ENCODE peak calls at places on chromosomes 11 and 22, in seven cellular contexts. O is OCI-LY7, M is lung, B is HFF-Myc, V is cardiac fibroblast, I is heart left ventricle, K is AG09319. X is an unnamed sample.

GRCh38 chr11:110091995-110092576 is 1.1 kb upstream of the ZC3H12C start:
- DNase-seq in O (no peak), M (no peak), B (no peak), V (no peak), I (no peak), K (no peak), X (no peak)

GRCh38 chr11:123298488-123299447 is 103.7 kb upstream of the CLMP start:
- DNase-seq in O (peak; percentile 18), M (no peak), B (no peak), V (no peak), I (no peak), K (no peak), X (no peak)

GRCh38 chr22:22932512-22932941 is 44.9 kb downstream of the IGLL5 start:
- DNase-seq in O (peak; percentile 47), M (no peak), B (no peak), V (no peak), I (no peak), K (no peak), X (no peak)

GRCh38 chr11:67354314-67355022 is 1.1 kb upstream of the POLD4 start:
- DNase-seq in O (no peak), M (peak; percentile 68), B (peak; percentile 96), V (peak; percentile 98), I (peak; percentile 75), K (peak; percentile 79), X (no peak)

GRCh38 chr22:44663256-44663999 is 38.6 kb upstream of the PRR5 start:
- DNase-seq in O (no peak), M (no peak), B (no peak), V (no peak), I (no peak), K (no peak), X (no peak)

GRCh38 chr11:6433998-6434650 is 6.7 kb downstream of the HPX start:
- DNase-seq in O (peak; percentile 86), M (no peak), B (no peak), V (no peak), I (no peak), K (no peak), X (no peak)

GRCh38 chr11:111416231-111416960 is 37.3 kb upstream of the POU2AF1 start:
- DNase-seq in O (peak; percentile 50), M (no peak), B (no peak), V (no peak), I (no peak), K (no peak), X (no peak)

GRCh38 chr11:115317428-115318185 is 186.6 kb downstream of the CADM1 start:
- DNase-seq in O (no peak), M (no peak), B (no peak), V (no peak), I (no peak), K (no peak), X (no peak)

GRCh38 chr22:27100789-27101188 is 443.4 kb downstream of the MIAT start:
- DNase-seq in O (no peak), M (no peak), B (no peak), V (no peak), I (no peak), K (no peak), X (peak; percentile 89)

GRCh38 chr11:124676386-124676785 is 2.7 kb downstream of the SPA17 start:
- DNase-seq in O (no peak), M (peak; percentile 58), B (peak; percentile 24), V (peak; percentile 74), I (peak; percentile 33), K (peak; percentile 28), X (no peak)

GRCh38 chr11:64870176-64870892 is 8.1 kb downstream of the EHD1 start:
- DNase-seq in O (no peak), M (no peak), B (no peak), V (peak; percentile 88), I (peak; percentile 80), K (no peak), X (no peak)

GRCh38 chr11:74371269-74372039 is 26.8 kb downstream of the PGM2L1 start:
- DNase-seq in O (no peak), M (no peak), B (peak; percentile 27), V (peak; percentile 65), I (no peak), K (peak; percentile 3), X (no peak)

GRCh38 chr11:126197277-126197939 is 14.0 kb downstream of the RPUSD4 start:
- DNase-seq in O (no peak), M (no peak), B (peak; percentile 72), V (peak; percentile 55), I (no peak), K (no peak), X (peak; percentile 51)

GRCh38 chr22:47322854-47323253 is 560.4 kb downstream of the TBC1D22A start:
- DNase-seq in O (no peak), M (no peak), B (no peak), V (no peak), I (no peak), K (no peak), X (peak; percentile 51)

GRCh38 chr22:19120829-19121630 is 1.2 kb downstream of the DGCR2 start:
- DNase-seq in O (no peak), M (peak; percentile 67), B (no peak), V (peak; percentile 57), I (peak; percentile 44), K (no peak), X (no peak)

GRCh38 chr22:24185501-24186351 is 4.4 kb downstream of the SUSD2 start:
- DNase-seq in O (no peak), M (no peak), B (no peak), V (no peak), I (no peak), K (no peak), X (peak; percentile 82)

GRCh38 chr11:74090701-74091100 is 80.1 kb downstream of the C2CD3 start:
- DNase-seq in O (peak; percentile 14), M (no peak), B (no peak), V (peak; percentile 10), I (no peak), K (no peak), X (no peak)

DNA sequence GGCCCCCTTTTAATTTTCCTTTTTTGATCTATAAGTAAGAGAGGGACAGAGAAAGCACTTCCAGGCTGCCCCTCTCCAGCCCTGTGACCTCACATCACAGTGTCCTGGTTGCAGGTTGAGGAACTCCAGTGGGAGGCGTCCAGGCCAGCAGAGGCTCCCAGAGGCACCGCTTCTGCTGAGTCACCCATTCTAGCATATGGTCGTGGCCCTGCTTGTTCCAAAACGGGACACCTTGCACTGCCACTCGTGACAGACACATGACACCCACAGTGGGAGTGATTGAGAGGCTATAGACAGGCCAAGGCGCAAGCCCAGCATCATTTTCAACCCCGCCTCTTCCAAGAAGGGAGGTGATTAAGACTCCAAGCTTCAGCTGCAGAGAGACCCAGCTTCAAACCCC is 16.0 kb upstream of the TMPRSS4 start:
- DNase-seq in O (no peak), M (no peak), B (no peak), V (no peak), I (peak; percentile 59), K (no peak), X (no peak)
- TF ChIP-seq CTCF in O (no peak), M (no peak), B (no peak), V (no peak), I (no peak), K (no peak), X (no peak)

GRCh38 chr11:46296520-46297448 is 19.3 kb downstream of the CREB3L1 start:
- DNase-seq in O (no peak), M (no peak), B (peak; percentile 71), V (peak; percentile 92), I (peak; percentile 69), K (peak; percentile 77), X (peak; percentile 90)
- TF ChIP-seq CTCF in O (no peak), M (no peak), B (peak; percentile 77), V (peak; percentile 84), I (peak; percentile 44), K (peak; percentile 71), X (peak; percentile 78)

DNA sequence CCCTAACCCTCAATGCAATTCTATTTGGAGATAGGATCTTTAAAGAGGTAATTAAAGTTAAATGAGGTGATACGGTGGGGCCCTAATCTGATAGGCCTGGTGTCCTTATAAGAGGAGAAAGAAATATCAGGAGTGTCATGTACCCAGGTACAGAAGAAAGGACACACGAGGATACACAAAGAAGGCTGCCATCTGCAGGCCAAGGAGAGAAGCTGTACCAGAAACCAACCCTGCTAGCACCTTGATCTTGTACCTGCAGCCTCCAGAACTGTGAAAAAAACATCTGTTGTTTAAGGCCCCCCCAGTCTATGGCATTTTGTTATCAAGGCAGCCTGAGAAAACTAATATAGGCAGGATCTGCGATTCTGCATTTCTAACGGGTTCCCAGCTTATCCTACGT is 44.2 kb downstream of the FBXO7 start:
- DNase-seq in O (peak; percentile 37), M (no peak), B (no peak), V (no peak), I (no peak), K (no peak), X (no peak)
- TF ChIP-seq CTCF in O (peak; percentile 76), M (no peak), B (peak; percentile 25), V (peak; percentile 15), I (no peak), K (peak; percentile 2), X (no peak)

GRCh38 chr11:61702701-61703312 is 22.6 kb downstream of the DAGLA start:
- DNase-seq in O (no peak), M (no peak), B (no peak), V (no peak), I (no peak), K (no peak), X (no peak)

GRCh38 chr11:61700221-61700620 is 20.0 kb downstream of the DAGLA start:
- DNase-seq in O (no peak), M (peak; percentile 72), B (peak; percentile 53), V (peak; percentile 66), I (no peak), K (no peak), X (no peak)

GRCh38 chr11:61699737-61700160 is 19.6 kb downstream of the DAGLA start:
- DNase-seq in O (no peak), M (no peak), B (no peak), V (no peak), I (peak; percentile 84), K (no peak), X (no peak)

GRCh38 chr11:61700720-61701119 is 20.5 kb downstream of the DAGLA start:
- DNase-seq in O (no peak), M (no peak), B (no peak), V (no peak), I (no peak), K (no peak), X (no peak)

GRCh38 chr11:61701298-61701993 is 21.3 kb downstream of the DAGLA start:
- DNase-seq in O (peak; percentile 27), M (no peak), B (no peak), V (no peak), I (no peak), K (no peak), X (no peak)
- TF ChIP-seq CTCF in O (peak; percentile 65), M (no peak), B (peak; percentile 62), V (peak; percentile 9), I (peak; percentile 15), K (peak; percentile 9), X (peak; percentile 29)

X was measured in osteocyte.